ENCODE peak calls at places on chromosomes 5 and 9, in nine cellular contexts. A, I, B, M, O, C, W, Q and Z are unnamed samples.
A peak's percentile ranks its signal among the peaks of the same experiment; 100 is the strongest.

GRCh38 chr9:108665856-108666784 is 189.7 kb downstream of the ACTL7B start:
- DNase-seq in A (no peak), I (no peak), B (no peak), M (peak; percentile 70), O (no peak), C (no peak), W (no peak), Q (no peak), Z (no peak)

GRCh38 chr9:121455527-121456239 is 44.0 kb downstream of the GGTA1 start:
- DNase-seq in A (no peak), I (peak; percentile 18), B (no peak), M (peak; percentile 23), O (no peak), C (no peak), W (no peak), Q (no peak), Z (no peak)

GRCh38 chr5:11650936-11651335 is 253.3 kb downstream of the CTNND2 start:
- DNase-seq in A (no peak), I (no peak), B (no peak), M (no peak), O (no peak), C (no peak), W (no peak), Q (no peak), Z (peak; percentile 4)

GRCh38 chr5:140182075-140182709 is 7.2 kb downstream of the CYSTM1 start:
- DNase-seq in A (no peak), I (no peak), B (no peak), M (peak; percentile 75), O (peak; percentile 24), C (no peak), W (peak; percentile 55), Q (no peak), Z (no peak)

GRCh38 chr5:173045481-173045880 is 10.7 kb upstream of the CREBRF start:
- DNase-seq in A (no peak), I (no peak), B (no peak), M (no peak), O (no peak), C (peak; percentile 41), W (no peak), Q (no peak), Z (peak; percentile 71)

GRCh38 chr5:64599226-64599625 is 91.1 kb upstream of the SHISAL2B start:
- DNase-seq in A (no peak), I (no peak), B (no peak), M (no peak), O (no peak), C (no peak), W (no peak), Q (no peak), Z (no peak)

GRCh38 chr9:90095682-90096081 is 490.9 kb downstream of the GADD45G start:
- DNase-seq in A (peak; percentile 76), I (peak; percentile 24), B (no peak), M (no peak), O (no peak), C (no peak), W (peak; percentile 23), Q (no peak), Z (peak; percentile 48)

GRCh38 chr5:79886940-79887339 is 104.1 kb downstream of the MTX3 start:
- DNase-seq in A (no peak), I (no peak), B (no peak), M (no peak), O (no peak), C (no peak), W (no peak), Q (no peak), Z (no peak)

GRCh38 chr5:124554746-124555145 is 191.7 kb downstream of the ZNF608 start:
- DNase-seq in A (no peak), I (no peak), B (no peak), M (no peak), O (no peak), C (no peak), W (no peak), Q (no peak), Z (no peak)

GRCh38 chr5:173180331-173180730 is 36.0 kb downstream of the BNIP1 start:
- DNase-seq in A (no peak), I (no peak), B (no peak), M (peak; percentile 16), O (no peak), C (no peak), W (no peak), Q (no peak), Z (no peak)

GRCh38 chr9:137303031-137303892 is 1.2 kb upstream of the NRARP start:
- DNase-seq in A (peak; percentile 63), I (no peak), B (peak; percentile 38), M (no peak), O (peak; percentile 69), C (no peak), W (peak; percentile 77), Q (no peak), Z (peak; percentile 80)

GRCh38 chr9:2874001-2874750 is 30.3 kb upstream of the PUM3 start:
- DNase-seq in A (no peak), I (no peak), B (no peak), M (peak; percentile 9), O (no peak), C (no peak), W (no peak), Q (no peak), Z (no peak)

GRCh38 chr5:117296872-117297271 is 722.2 kb upstream of the SEMA6A start:
- DNase-seq in A (no peak), I (no peak), B (no peak), M (no peak), O (no peak), C (no peak), W (no peak), Q (no peak), Z (no peak)

GRCh38 chr5:157679801-157680200 is 8.5 kb downstream of the C5orf52 start:
- DNase-seq in A (no peak), I (no peak), B (no peak), M (no peak), O (no peak), C (no peak), W (no peak), Q (no peak), Z (no peak)

GRCh38 chr9:115946530-115946929 is 207.1 kb upstream of the PAPPA start:
- DNase-seq in A (no peak), I (no peak), B (no peak), M (peak; percentile 31), O (no peak), C (no peak), W (no peak), Q (no peak), Z (no peak)

GRCh38 chr5:113005454-113005853 is 28.9 kb downstream of the DCP2 start:
- DNase-seq in A (no peak), I (no peak), B (no peak), M (peak; percentile 51), O (no peak), C (no peak), W (no peak), Q (no peak), Z (no peak)

GRCh38 chr9:22454021-22454420 is 7.4 kb downstream of the DMRTA1 start:
- DNase-seq in A (no peak), I (no peak), B (no peak), M (peak; percentile 17), O (no peak), C (no peak), W (no peak), Q (no peak), Z (no peak)

GRCh38 chr5:153551537-153552079 is 61.1 kb downstream of the GRIA1 start:
- DNase-seq in A (no peak), I (no peak), B (no peak), M (peak; percentile 99), O (no peak), C (no peak), W (no peak), Q (no peak), Z (peak; percentile 30)
- H3K4me3 ChIP-seq in A (no peak overlapping the region), I (no peak overlapping the region), B (no peak overlapping the region), M (no peak overlapping the region), O (no peak overlapping the region), C (no peak overlapping the region), W (no peak overlapping the region), Q (no peak overlapping the region), Z (no peak overlapping the region)

DNA sequence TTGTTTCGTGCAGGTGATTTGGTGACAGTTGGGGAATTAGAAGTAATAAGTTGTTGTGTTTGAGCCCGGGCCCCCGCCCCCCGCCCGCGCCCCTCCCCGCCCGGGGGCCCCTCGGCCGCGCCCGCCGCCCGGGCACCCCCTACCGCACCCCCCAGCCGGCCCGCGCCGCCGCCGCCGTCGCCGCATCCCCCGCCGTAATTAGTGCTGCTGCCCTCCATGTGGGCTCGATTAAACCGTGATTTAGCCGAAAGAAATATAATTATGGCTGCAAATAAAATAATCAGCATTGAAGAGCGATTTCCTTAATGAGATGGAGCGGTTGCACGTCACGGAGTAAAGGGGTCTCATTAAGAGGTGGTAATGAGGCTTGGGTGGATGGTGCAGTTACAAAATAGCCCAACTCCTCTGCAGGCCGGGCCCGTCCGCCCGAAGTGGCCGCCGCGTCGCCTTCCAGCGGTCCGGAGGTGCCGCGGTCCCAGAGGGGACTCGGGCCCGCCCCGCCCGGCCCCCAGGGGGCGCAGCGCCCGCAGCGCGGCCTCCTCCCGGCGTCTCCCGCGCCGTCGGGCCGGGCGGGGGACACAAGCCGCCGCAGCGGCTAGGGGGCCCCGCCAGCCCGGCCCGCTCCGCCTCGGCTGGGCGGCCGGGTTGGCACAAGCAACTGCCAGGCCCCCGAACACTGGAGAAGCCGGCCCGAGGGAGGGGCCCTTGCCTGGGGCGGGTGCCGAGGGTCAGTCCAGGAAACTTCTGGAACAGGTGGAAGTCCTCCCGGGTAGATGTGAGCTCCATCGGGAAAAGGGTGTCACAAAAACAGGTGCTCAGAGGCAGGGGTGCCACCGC is 6.9 kb upstream of the OTP start:
- DNase-seq in A (peak; percentile 82), I (peak; percentile 69), B (no peak), M (no peak), O (no peak), C (peak; percentile 47), W (peak; percentile 44), Q (no peak), Z (peak; percentile 93)
- H3K4me3 ChIP-seq in A (peak overlapping the region; percentile 20), I (peak overlapping the region; percentile 57), B (peak overlapping the region; percentile 22), M (no peak overlapping the region), O (no peak overlapping the region), C (peak overlapping the region; percentile 36), W (peak overlapping the region; percentile 40), Q (no peak overlapping the region), Z (peak overlapping the region; percentile 25)

GRCh38 chr5:147382776-147383175 is 127.1 kb downstream of the DPYSL3 start:
- DNase-seq in A (no peak), I (no peak), B (no peak), M (peak; percentile 22), O (no peak), C (no peak), W (no peak), Q (no peak), Z (no peak)
- H3K4me3 ChIP-seq in A (no peak overlapping the region), I (no peak overlapping the region), B (peak overlapping the region; percentile 22), M (peak overlapping the region; percentile 45), O (no peak overlapping the region), C (no peak overlapping the region), W (peak overlapping the region; percentile 13), Q (no peak overlapping the region), Z (no peak overlapping the region)

DNA sequence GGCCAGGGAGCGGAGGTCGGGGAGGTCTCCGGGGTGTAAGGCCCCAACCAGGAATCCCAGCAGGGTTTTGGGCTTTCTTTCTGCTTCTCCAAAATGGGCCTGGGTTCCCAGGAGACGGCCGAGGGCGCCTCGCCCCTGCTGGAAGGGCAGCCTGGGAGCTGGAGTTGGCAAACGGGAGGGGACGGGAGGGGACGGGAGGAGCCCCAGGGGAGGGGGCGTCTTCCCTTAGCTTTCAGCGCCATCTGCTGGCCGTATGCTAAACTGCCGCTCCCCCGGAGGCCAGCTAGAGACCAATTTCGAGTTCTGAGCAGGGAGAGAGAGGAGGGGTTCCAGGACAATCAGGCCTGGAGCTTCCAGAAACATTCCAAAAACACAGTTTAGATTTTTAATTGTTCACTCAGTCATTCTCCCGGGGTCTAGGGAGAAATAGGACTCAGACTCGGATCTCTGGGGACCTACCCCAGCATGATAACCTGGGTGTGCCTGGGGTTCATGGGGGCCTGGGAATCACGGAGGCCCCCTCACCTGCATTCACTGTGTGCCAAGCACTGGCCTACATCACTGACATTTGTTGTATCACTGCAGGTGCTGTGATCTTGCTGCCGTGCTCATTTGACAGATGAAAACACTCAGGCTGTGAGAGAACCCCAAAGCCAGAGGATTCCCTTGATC is 23.0 kb upstream of the ZBTB43 start:
- DNase-seq in A (peak; percentile 96), I (peak; percentile 54), B (peak; percentile 76), M (peak; percentile 63), O (peak; percentile 76), C (peak; percentile 89), W (peak; percentile 84), Q (peak; percentile 86), Z (peak; percentile 97)
- H3K4me3 ChIP-seq in A (no peak overlapping the region), I (no peak overlapping the region), B (no peak overlapping the region), M (no peak overlapping the region), O (no peak overlapping the region), C (no peak overlapping the region), W (no peak overlapping the region), Q (no peak overlapping the region), Z (no peak overlapping the region)